ENCODE peak calls at places on chromosome 4, in ten cellular contexts. L is mucosa of gallbladder; M is activated CD4-positive, alpha-beta memory T cell treated with anti-CD3 and anti-CD28 coated beads, Interleukin-2, amount 10 ng/mL, durations not matched to agents 7 days and 5 days; X is naive thymus-derived CD4-positive, alpha-beta T cell; I is astrocyte of the cerebellum; P is CD8-positive, alpha-beta T cell; Y is natural killer cell; R is AG09309; G is stimulated activated naive CD8-positive, alpha-beta T cell treated with anti-CD3 and anti-CD28 coated beads, Interleukin-15, Interleukin-2, amounts not matched to agents 100 U/mL and 50 U/mL, for 24 hours; S is NCI-H187. K is an unnamed sample.
A peak's percentile ranks its signal among the peaks of the same experiment; 100 is the strongest.

GRCh38 chr4:127685292-127685691 is 44.9 kb upstream of the SLC25A31 start:
- DNase-seq in L (no peak), M (no peak), X (no peak), I (no peak), P (no peak), Y (no peak), R (no peak), G (no peak), S (no peak), K (no peak)

GRCh38 chr4:89549907-89550306 is 242.3 kb upstream of the GPRIN3 start:
- DNase-seq in L (no peak), M (no peak), X (no peak), I (no peak), P (no peak), Y (no peak), R (no peak), G (no peak), S (no peak), K (no peak)

GRCh38 chr4:63528592-63528991 is 880.7 kb downstream of the TECRL start:
- DNase-seq in L (no peak), M (no peak), X (no peak), I (no peak), P (no peak), Y (no peak), R (no peak), G (no peak), S (no peak), K (no peak)

GRCh38 chr4:111334356-111334755 is 711.5 kb upstream of the PITX2 start:
- DNase-seq in L (no peak), M (no peak), X (no peak), I (no peak), P (no peak), Y (no peak), R (no peak), G (no peak), S (no peak), K (no peak)

GRCh38 chr4:176902710-176903323 is 110.1 kb upstream of the VEGFC start:
- DNase-seq in L (no peak), M (no peak), X (no peak), I (peak; percentile 60), P (no peak), Y (no peak), R (peak; percentile 88), G (no peak), S (no peak), K (no peak)

GRCh38 chr4:161186750-161187149 is 977.0 kb downstream of the FSTL5 start:
- DNase-seq in L (no peak), M (no peak), X (no peak), I (no peak), P (no peak), Y (no peak), R (no peak), G (no peak), S (no peak), K (no peak)

GRCh38 chr4:119746951-119747350 is 118.3 kb upstream of the PDE5A start:
- DNase-seq in L (no peak), M (no peak), X (no peak), I (no peak), P (no peak), Y (no peak), R (peak; percentile 39), G (no peak), S (no peak), K (no peak)

GRCh38 chr4:26001413-26001812 is 87.4 kb downstream of the SMIM20 start:
- DNase-seq in L (no peak), M (no peak), X (no peak), I (no peak), P (no peak), Y (no peak), R (no peak), G (no peak), S (no peak), K (no peak)

GRCh38 chr4:128831526-128832252 is 22.2 kb downstream of the JADE1 start:
- DNase-seq in L (no peak), M (no peak), X (no peak), I (no peak), P (no peak), Y (no peak), R (no peak), G (no peak), S (no peak), K (no peak)

GRCh38 chr4:150160473-150160872 is 82.2 kb downstream of the DCLK2 start:
- DNase-seq in L (no peak), M (no peak), X (no peak), I (no peak), P (no peak), Y (no peak), R (no peak), G (no peak), S (no peak), K (no peak)

GRCh38 chr4:108171541-108172230 is 3.0 kb upstream of the LEF1 start:
- DNase-seq in L (no peak), M (peak; percentile 63), X (peak; percentile 80), I (no peak), P (peak; percentile 63), Y (peak; percentile 39), R (no peak), G (peak; percentile 72), S (no peak), K (no peak)

GRCh38 chr4:124427095-124427767 is 285.3 kb downstream of the ANKRD50 start:
- DNase-seq in L (peak; percentile 27), M (no peak), X (no peak), I (no peak), P (no peak), Y (no peak), R (no peak), G (no peak), S (no peak), K (peak; percentile 8)

GRCh38 chr4:6591781-6592180 is 16.8 kb downstream of the MAN2B2 start:
- DNase-seq in L (no peak), M (no peak), X (no peak), I (no peak), P (no peak), Y (no peak), R (no peak), G (no peak), S (no peak), K (no peak)

GRCh38 chr4:8098506-8098905 is 60.1 kb downstream of the ABLIM2 start:
- DNase-seq in L (no peak), M (no peak), X (no peak), I (no peak), P (no peak), Y (no peak), R (no peak), G (no peak), S (no peak), K (no peak)

GRCh38 chr4:39305902-39306677 is 60.1 kb downstream of the RFC1 start:
- DNase-seq in L (no peak), M (no peak), X (no peak), I (no peak), P (no peak), Y (no peak), R (no peak), G (no peak), S (no peak), K (no peak)

GRCh38 chr4:3401436-3402171 is 40.2 kb upstream of the HGFAC start:
- DNase-seq in L (no peak), M (no peak), X (no peak), I (peak; percentile 53), P (no peak), Y (no peak), R (peak; percentile 69), G (no peak), S (no peak), K (no peak)

GRCh38 chr4:94491322-94491721 is 39.6 kb downstream of the PDLIM5 start:
- DNase-seq in L (no peak), M (no peak), X (no peak), I (peak; percentile 16), P (no peak), Y (no peak), R (no peak), G (no peak), S (no peak), K (no peak)

GRCh38 chr4:15004701-15005301 is 2.5 kb downstream of the CPEB2 start:
- DNase-seq in L (peak; percentile 80), M (peak; percentile 60), X (peak; percentile 16), I (peak; percentile 35), P (peak; percentile 26), Y (peak; percentile 29), R (no peak), G (peak; percentile 65), S (peak; percentile 42), K (peak; percentile 58)

GRCh38 chr4:134533068-134533467 is 331.5 kb upstream of the PABPC4L start:
- DNase-seq in L (no peak), M (no peak), X (no peak), I (no peak), P (no peak), Y (no peak), R (no peak), G (no peak), S (no peak), K (no peak)

GRCh38 chr4:89994176-89994873 is 99.7 kb downstream of the MMRN1 start:
- DNase-seq in L (no peak), M (no peak), X (no peak), I (no peak), P (no peak), Y (no peak), R (no peak), G (no peak), S (no peak), K (no peak)

GRCh38 chr4:37758226-37758625 is 68.3 kb upstream of the PGM2 start:
- DNase-seq in L (no peak), M (no peak), X (no peak), I (no peak), P (no peak), Y (no peak), R (peak; percentile 33), G (no peak), S (no peak), K (no peak)

GRCh38 chr4:153947124-153947523 is 158.2 kb upstream of the SFRP2 start:
- DNase-seq in L (no peak), M (no peak), X (no peak), I (no peak), P (no peak), Y (no peak), R (no peak), G (no peak), S (no peak), K (no peak)

GRCh38 chr4:113146876-113147358 is 97.5 kb downstream of the ANK2 start:
- DNase-seq in L (no peak), M (no peak), X (no peak), I (no peak), P (no peak), Y (no peak), R (no peak), G (no peak), S (no peak), K (no peak)

GRCh38 chr4:162164881-162165528 is 1.2 kb upstream of the FSTL5 start:
- DNase-seq in L (no peak), M (no peak), X (no peak), I (no peak), P (no peak), Y (no peak), R (no peak), G (no peak), S (no peak), K (no peak)

GRCh38 chr4:87839309-87839946 is 6.7 kb downstream of the MEPE start:
- DNase-seq in L (no peak), M (peak; percentile 18), X (no peak), I (peak; percentile 12), P (no peak), Y (no peak), R (no peak), G (no peak), S (no peak), K (no peak)

GRCh38 chr4:90792689-90793088 is 665.5 kb downstream of the CCSER1 start:
- DNase-seq in L (no peak), M (no peak), X (no peak), I (no peak), P (no peak), Y (no peak), R (no peak), G (no peak), S (no peak), K (no peak)

GRCh38 chr4:88881227-88881569 is 175.8 kb downstream of the FAM13A start:
- DNase-seq in L (no peak), M (no peak), X (peak; percentile 5), I (no peak), P (no peak), Y (no peak), R (no peak), G (no peak), S (no peak), K (no peak)

GRCh38 chr4:68864438-68865177 is 48.8 kb downstream of the UGT2B10 start:
- DNase-seq in L (peak; percentile 83), M (no peak), X (no peak), I (no peak), P (no peak), Y (no peak), R (no peak), G (no peak), S (no peak), K (peak; percentile 31)